ENCODE peak calls at places on chromosomes 16 and 17, in four cellular contexts. S is NCI-H510A; I is stimulated activated CD4-positive, alpha-beta T cell treated with anti-CD3 and anti-CD28 coated beads, Interleukin-4, amount 100 ng/mL, for 4 hours; B is HCT116. W is an unnamed sample.

GRCh38 chr17:41322264-41322902 is 6.9 kb upstream of the KRTAP17-1 start:
- DNase-seq in S (no peak), I (no peak), B (peak; percentile 35), W (no peak)

GRCh38 chr16:23691483-23692189 is 12.9 kb downstream of the PLK1 start:
- DNase-seq in S (no peak), I (no peak), B (no peak), W (no peak)

GRCh38 chr17:77074681-77075080 is 66.1 kb upstream of the SEC14L1 start:
- DNase-seq in S (no peak), I (no peak), B (no peak), W (no peak)

GRCh38 chr17:4189280-4189679 is 46.3 kb downstream of the CYB5D2 start:
- DNase-seq in S (no peak), I (no peak), B (no peak), W (no peak)

GRCh38 chr16:30527635-30528178 is 1.3 kb upstream of the ZNF768 start:
- DNase-seq in S (peak; percentile 42), I (no peak), B (no peak), W (peak; percentile 97)

GRCh38 chr17:80441133-80441578 is 26.2 kb downstream of the ENDOV start:
- DNase-seq in S (no peak), I (peak; percentile 50), B (no peak), W (peak; percentile 69)

GRCh38 chr17:20264996-20265395 is 202.3 kb downstream of the LGALS9B start:
- DNase-seq in S (no peak), I (no peak), B (no peak), W (no peak)

GRCh38 chr16:11359370-11359769 is 14.1 kb downstream of the RMI2 start:
- DNase-seq in S (no peak), I (no peak), B (peak; percentile 12), W (peak; percentile 100)

GRCh38 chr17:16617481-16618060 is 36.1 kb downstream of the ZNF624 start:
- DNase-seq in S (no peak), I (no peak), B (no peak), W (no peak)

GRCh38 chr16:23148166-23148512 is 1.1 kb downstream of the USP31 start:
- DNase-seq in S (no peak), I (no peak), B (no peak), W (no peak)

GRCh38 chr17:33901085-33901484 is 354.0 kb upstream of the CCL2 start:
- DNase-seq in S (no peak), I (no peak), B (no peak), W (no peak)

W was measured in trophoblast cell.